ENCODE peak calls at places on chromosomes 6 and 20, in ten cellular contexts. One of them, this sample, is unnamed.

GRCh38 chr20:15895126-15895525 is 678.1 kb downstream of the KIF16B start:
- DNase-seq in fibroblast of lung: no peak
- DNase-seq in HepG2: no peak
- DNase-seq in IMR-90: no peak
- DNase-seq in mammary epithelial cell: peak
- DNase-seq in MM.1S: no peak
- DNase-seq in HCT116: no peak
- DNase-seq in H1: no peak
- DNase-seq in neural progenitor cell: no peak
- DNase-seq in SK-N-SH: no peak
- DNase-seq in this sample: no peak

GRCh38 chr6:145895802-145896201 is 68.4 kb downstream of the SHPRH start:
- DNase-seq in SK-N-SH: no peak
- DNase-seq in neural progenitor cell: no peak
- DNase-seq in HepG2: no peak
- DNase-seq in mammary epithelial cell: no peak
- DNase-seq in fibroblast of lung: no peak
- DNase-seq in HCT116: no peak
- DNase-seq in IMR-90: peak
- DNase-seq in H1: no peak
- DNase-seq in MM.1S: no peak
- DNase-seq in this sample: no peak

GRCh38 chr6:41546475-41546865 is 289 bp downstream of the FOXP4 start:
- DNase-seq in H1: no peak
- DNase-seq in mammary epithelial cell: peak
- DNase-seq in HepG2: no peak
- DNase-seq in neural progenitor cell: no peak
- DNase-seq in MM.1S: peak
- DNase-seq in fibroblast of lung: no peak
- DNase-seq in IMR-90: no peak
- DNase-seq in SK-N-SH: no peak
- DNase-seq in HCT116: no peak
- DNase-seq in this sample: no peak

GRCh38 chr20:43849496-43850197 is 65.0 kb upstream of the TOX2 start:
- DNase-seq in MM.1S: no peak
- DNase-seq in HCT116: no peak
- DNase-seq in SK-N-SH: no peak
- DNase-seq in H1: no peak
- DNase-seq in mammary epithelial cell: peak
- DNase-seq in fibroblast of lung: peak
- DNase-seq in neural progenitor cell: no peak
- DNase-seq in IMR-90: peak
- DNase-seq in HepG2: no peak
- DNase-seq in this sample: peak

GRCh38 chr6:148414836-148415235 is 72.2 kb downstream of the SASH1 start:
- DNase-seq in H1: no peak
- DNase-seq in IMR-90: peak
- DNase-seq in SK-N-SH: no peak
- DNase-seq in HCT116: no peak
- DNase-seq in HepG2: no peak
- DNase-seq in neural progenitor cell: no peak
- DNase-seq in MM.1S: no peak
- DNase-seq in mammary epithelial cell: peak
- DNase-seq in fibroblast of lung: peak
- DNase-seq in this sample: no peak

GRCh38 chr6:159929819-159930218 is 39.0 kb downstream of the MAS1 start:
- DNase-seq in mammary epithelial cell: no peak
- DNase-seq in HepG2: no peak
- DNase-seq in fibroblast of lung: no peak
- DNase-seq in HCT116: no peak
- DNase-seq in IMR-90: no peak
- DNase-seq in SK-N-SH: no peak
- DNase-seq in MM.1S: no peak
- DNase-seq in neural progenitor cell: no peak
- DNase-seq in H1: no peak
- DNase-seq in this sample: no peak

GRCh38 chr20:58714340-58714922 is 21.8 kb downstream of the NPEPL1 start:
- DNase-seq in IMR-90: no peak
- DNase-seq in SK-N-SH: peak
- DNase-seq in MM.1S: no peak
- DNase-seq in H1: no peak
- DNase-seq in fibroblast of lung: no peak
- DNase-seq in neural progenitor cell: no peak
- DNase-seq in mammary epithelial cell: no peak
- DNase-seq in HCT116: no peak
- DNase-seq in HepG2: no peak
- DNase-seq in this sample: peak

GRCh38 chr20:826695-827323 is 6.7 kb upstream of the FAM110A start:
- DNase-seq in HepG2: no peak
- DNase-seq in MM.1S: no peak
- DNase-seq in mammary epithelial cell: no peak
- DNase-seq in SK-N-SH: no peak
- DNase-seq in neural progenitor cell: no peak
- DNase-seq in fibroblast of lung: no peak
- DNase-seq in IMR-90: no peak
- DNase-seq in H1: no peak
- DNase-seq in HCT116: no peak
- DNase-seq in this sample: peak

DNA sequence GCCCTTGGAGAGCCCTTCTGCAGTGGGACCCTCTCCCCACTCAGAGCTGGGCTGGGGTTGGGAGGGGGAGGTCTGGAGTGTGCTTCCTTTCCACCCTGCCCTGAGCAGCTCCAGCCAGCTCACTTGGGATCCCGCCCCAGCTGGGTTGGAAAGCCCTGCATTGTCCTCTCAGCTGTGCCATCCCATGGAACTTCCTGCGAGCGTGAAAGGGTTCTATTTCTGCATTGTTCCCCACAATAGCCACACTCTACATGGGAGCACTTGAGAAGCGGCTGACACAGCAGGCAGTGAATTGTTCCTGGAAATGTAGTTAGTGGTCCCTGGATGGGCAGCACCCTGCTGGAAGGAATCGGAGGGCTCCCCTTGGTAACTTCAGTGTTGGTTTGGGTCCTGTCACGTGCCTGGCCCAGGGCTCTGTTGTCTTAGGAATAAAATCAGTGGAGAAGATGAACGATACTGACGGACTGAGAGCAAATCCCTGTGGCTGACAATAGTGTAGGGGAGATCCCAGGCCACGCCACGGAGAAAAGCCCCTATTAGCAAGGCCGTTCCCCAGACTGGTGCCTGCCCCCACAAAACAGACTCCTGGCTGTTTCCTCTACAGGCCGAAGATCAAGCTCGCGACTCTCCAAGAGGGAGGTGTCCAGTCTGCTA is 18.7 kb downstream of the DNMT3B start:
- DNase-seq in HCT116: no peak
- DNase-seq in IMR-90: no peak
- DNase-seq in HepG2: no peak
- DNase-seq in MM.1S: no peak
- DNase-seq in H1: no peak
- DNase-seq in mammary epithelial cell: no peak
- DNase-seq in neural progenitor cell: peak
- DNase-seq in SK-N-SH: no peak
- DNase-seq in fibroblast of lung: no peak
- DNase-seq in this sample: no peak
- H3K9ac ChIP-seq in HCT116: no peak
- H3K9ac ChIP-seq in IMR-90: no peak
- H3K9ac ChIP-seq in HepG2: no peak
- H3K9ac ChIP-seq in MM.1S: no peak
- H3K9ac ChIP-seq in H1: no peak
- H3K9ac ChIP-seq in mammary epithelial cell: no peak
- H3K9ac ChIP-seq in neural progenitor cell: no peak
- H3K9ac ChIP-seq in SK-N-SH: no peak
- H3K9ac ChIP-seq in fibroblast of lung: no peak
- H3K9ac ChIP-seq in this sample: no peak

GRCh38 chr6:125857846-125858245 is 67.1 kb downstream of the NCOA7 start:
- DNase-seq in MM.1S: no peak
- DNase-seq in SK-N-SH: no peak
- DNase-seq in HCT116: no peak
- DNase-seq in mammary epithelial cell: no peak
- DNase-seq in neural progenitor cell: no peak
- DNase-seq in HepG2: no peak
- DNase-seq in H1: no peak
- DNase-seq in IMR-90: no peak
- DNase-seq in fibroblast of lung: no peak
- DNase-seq in this sample: no peak

GRCh38 chr6:125859691-125860210 is 69.0 kb downstream of the NCOA7 start:
- DNase-seq in neural progenitor cell: no peak
- DNase-seq in fibroblast of lung: no peak
- DNase-seq in MM.1S: no peak
- DNase-seq in IMR-90: peak
- DNase-seq in H1: no peak
- DNase-seq in HCT116: no peak
- DNase-seq in HepG2: no peak
- DNase-seq in mammary epithelial cell: no peak
- DNase-seq in SK-N-SH: no peak
- DNase-seq in this sample: no peak

GRCh38 chr6:125854355-125854754 is 63.6 kb downstream of the NCOA7 start:
- DNase-seq in SK-N-SH: no peak
- DNase-seq in HCT116: no peak
- DNase-seq in MM.1S: no peak
- DNase-seq in H1: no peak
- DNase-seq in fibroblast of lung: no peak
- DNase-seq in IMR-90: no peak
- DNase-seq in mammary epithelial cell: no peak
- DNase-seq in HepG2: no peak
- DNase-seq in neural progenitor cell: no peak
- DNase-seq in this sample: no peak

GRCh38 chr6:125855783-125856182 is 65.0 kb downstream of the NCOA7 start:
- DNase-seq in SK-N-SH: no peak
- DNase-seq in IMR-90: no peak
- DNase-seq in mammary epithelial cell: no peak
- DNase-seq in HCT116: no peak
- DNase-seq in HepG2: no peak
- DNase-seq in fibroblast of lung: no peak
- DNase-seq in neural progenitor cell: no peak
- DNase-seq in MM.1S: no peak
- DNase-seq in H1: no peak
- DNase-seq in this sample: no peak

DNA sequence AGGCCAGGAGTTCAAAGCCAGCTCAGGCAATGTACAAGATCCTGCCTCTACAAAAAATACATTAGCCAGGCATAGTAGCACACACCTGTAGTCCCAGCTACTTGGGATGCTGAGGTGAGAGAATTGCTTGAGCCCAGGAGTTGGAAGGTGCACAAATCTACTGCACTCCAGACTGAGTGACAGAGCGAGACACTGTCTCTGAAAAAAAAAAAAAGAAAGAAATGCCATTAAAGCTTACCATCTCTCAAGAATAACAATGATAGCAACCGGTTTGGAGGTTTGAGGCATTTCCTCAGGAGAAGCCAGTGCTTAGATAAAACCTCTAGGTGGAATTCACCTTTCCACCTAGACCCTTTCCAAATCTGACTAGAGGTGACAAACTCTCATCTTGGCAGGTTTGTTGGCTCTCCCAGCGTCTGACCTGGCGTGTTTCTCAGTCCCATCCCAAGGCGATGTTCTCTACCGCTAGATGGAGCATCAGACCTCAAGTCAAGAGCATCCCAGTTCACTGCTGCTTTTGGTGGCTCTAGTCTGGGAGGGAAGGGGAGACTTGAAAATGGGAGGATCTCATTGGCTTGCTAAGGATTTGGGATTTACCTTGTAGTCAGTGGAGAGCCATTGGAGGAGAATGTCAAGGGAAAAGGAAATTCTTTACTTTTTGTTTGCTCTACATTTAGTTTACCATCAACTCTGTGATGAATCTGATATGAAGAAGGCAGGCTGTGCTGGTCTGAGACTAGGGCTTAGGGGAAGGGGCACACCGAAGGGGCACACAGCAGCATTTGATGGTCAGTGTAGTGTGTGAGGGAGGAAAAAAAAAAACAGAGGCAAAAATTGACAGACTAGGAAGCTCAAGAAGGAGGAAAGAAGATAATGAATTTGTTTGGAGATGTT is 67.9 kb downstream of the NCOA7 start:
- DNase-seq in SK-N-SH: peak
- DNase-seq in mammary epithelial cell: peak
- DNase-seq in fibroblast of lung: peak
- DNase-seq in H1: peak
- DNase-seq in HepG2: peak
- DNase-seq in IMR-90: peak
- DNase-seq in neural progenitor cell: peak
- DNase-seq in HCT116: peak
- DNase-seq in MM.1S: peak
- DNase-seq in this sample: peak
- TF ChIP-seq CTCF in SK-N-SH: no peak
- TF ChIP-seq CTCF in mammary epithelial cell: peak
- TF ChIP-seq CTCF in fibroblast of lung: peak
- TF ChIP-seq CTCF in H1: peak
- TF ChIP-seq CTCF in HepG2: peak
- TF ChIP-seq CTCF in IMR-90: peak
- TF ChIP-seq CTCF in neural progenitor cell: peak
- TF ChIP-seq CTCF in HCT116: peak
- TF ChIP-seq CTCF in MM.1S: peak
- TF ChIP-seq CTCF in this sample: peak

DNA sequence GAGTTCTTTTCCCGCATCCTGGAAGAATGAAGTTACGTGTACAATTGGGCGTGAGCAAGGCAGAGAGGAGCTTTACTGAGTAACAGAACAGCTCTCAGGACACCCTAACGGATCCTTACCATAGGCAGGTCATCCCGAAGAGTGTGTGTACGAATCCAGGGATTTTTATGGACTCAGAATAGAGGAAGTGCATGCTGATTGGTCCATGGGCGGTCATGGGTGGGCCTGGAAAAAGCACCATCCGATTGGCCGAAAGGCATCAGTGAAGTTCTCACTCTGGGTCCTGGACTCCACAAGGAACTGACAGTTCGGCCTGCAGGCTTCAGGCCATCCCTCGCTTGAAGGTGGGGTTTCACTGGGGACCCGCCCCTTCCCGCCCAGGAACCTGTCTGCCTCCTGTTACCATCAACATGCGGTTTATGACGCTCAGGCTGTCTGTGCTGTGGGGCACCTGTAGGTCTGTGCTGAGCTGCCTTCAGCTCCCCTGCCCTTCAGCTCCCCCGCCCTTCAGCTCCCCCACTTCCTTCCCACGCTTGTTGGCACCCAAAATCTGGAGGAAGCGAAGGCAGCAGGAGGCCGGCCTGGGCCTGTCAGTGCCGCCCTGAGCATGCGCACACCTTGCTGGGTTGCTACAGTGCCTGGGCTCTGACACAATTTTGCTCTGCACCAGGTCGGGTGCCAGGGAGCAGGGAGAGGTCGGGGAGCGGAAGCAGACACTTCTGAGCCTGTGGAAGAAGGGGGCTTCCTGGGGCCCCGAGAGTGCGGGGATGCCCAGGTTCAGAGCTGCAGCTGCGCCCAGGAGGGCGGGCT is 57.9 kb upstream of the MANEA start:
- DNase-seq in MM.1S: no peak
- DNase-seq in fibroblast of lung: no peak
- DNase-seq in SK-N-SH: no peak
- DNase-seq in mammary epithelial cell: no peak
- DNase-seq in IMR-90: no peak
- DNase-seq in H1: no peak
- DNase-seq in HepG2: no peak
- DNase-seq in neural progenitor cell: no peak
- DNase-seq in HCT116: no peak
- DNase-seq in this sample: no peak
- H3K27ac ChIP-seq in MM.1S: no peak
- H3K27ac ChIP-seq in fibroblast of lung: no peak
- H3K27ac ChIP-seq in SK-N-SH: no peak
- H3K27ac ChIP-seq in mammary epithelial cell: no peak
- H3K27ac ChIP-seq in IMR-90: no peak
- H3K27ac ChIP-seq in H1: no peak
- H3K27ac ChIP-seq in HepG2: no peak
- H3K27ac ChIP-seq in neural progenitor cell: no peak
- H3K27ac ChIP-seq in HCT116: no peak
- H3K27ac ChIP-seq in this sample: no peak

DNA sequence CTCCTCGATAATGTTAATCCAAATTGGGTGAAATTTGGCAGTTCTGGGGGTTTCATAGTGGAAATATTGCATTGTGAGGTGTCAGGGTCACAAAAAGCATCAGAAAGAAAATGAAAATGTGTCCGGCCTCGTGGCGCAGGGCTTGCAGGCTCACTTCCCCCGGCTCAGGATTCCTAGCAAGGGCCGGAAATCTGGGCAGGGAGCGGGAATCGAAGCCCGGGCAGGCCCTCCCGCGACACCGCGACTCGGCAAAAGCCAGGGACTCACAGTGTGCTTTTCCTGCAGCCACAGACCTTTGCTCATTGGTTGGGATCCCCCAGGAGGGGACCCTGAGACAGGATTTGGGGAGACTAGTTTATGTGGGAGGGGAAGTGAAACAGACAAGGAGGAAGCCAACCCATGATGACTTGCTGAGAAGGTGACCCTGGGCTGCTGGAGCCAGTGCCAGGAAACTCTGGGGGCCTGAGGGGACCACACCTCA is 847 bp upstream of the CD93 start:
- DNase-seq in neural progenitor cell: no peak
- DNase-seq in fibroblast of lung: no peak
- DNase-seq in MM.1S: no peak
- DNase-seq in H1: no peak
- DNase-seq in HCT116: no peak
- DNase-seq in mammary epithelial cell: no peak
- DNase-seq in IMR-90: no peak
- DNase-seq in SK-N-SH: no peak
- DNase-seq in HepG2: no peak
- DNase-seq in this sample: no peak
- H3K9ac ChIP-seq in neural progenitor cell: no peak
- H3K9ac ChIP-seq in fibroblast of lung: no peak
- H3K9ac ChIP-seq in MM.1S: no peak
- H3K9ac ChIP-seq in H1: no peak
- H3K9ac ChIP-seq in HCT116: no peak
- H3K9ac ChIP-seq in mammary epithelial cell: no peak
- H3K9ac ChIP-seq in IMR-90: no peak
- H3K9ac ChIP-seq in SK-N-SH: no peak
- H3K9ac ChIP-seq in HepG2: no peak
- H3K9ac ChIP-seq in this sample: peak